ENCODE peak calls at places on chromosomes 5 and 9, in ten cellular contexts. Z is fibroblast of mammary gland, H is stomach, E is cardiac muscle cell, A is AG04450, W is A172, O is smooth muscle cell of the brain vasculature, Y is GM12864, G is NCI-H524 treated with DMSO at 0.1 percent for 48 hours, M is ACHN. F is an unnamed sample.

GRCh38 chr5:131536211-131536826 is 98.7 kb downstream of the RAPGEF6 start:
- DNase-seq in Z (peak), H (no peak), E (no peak), A (no peak), W (peak), O (peak), Y (peak), G (peak), M (no peak), F (no peak)

GRCh38 chr9:35488019-35488418 is 1.9 kb upstream of the RUSC2 start:
- DNase-seq in Z (peak), H (no peak), E (no peak), A (no peak), W (no peak), O (no peak), Y (no peak), G (no peak), M (no peak), F (peak)

GRCh38 chr9:133726401-133727276 is 11.5 kb downstream of the SARDH start:
- DNase-seq in Z (peak), H (peak), E (peak), A (no peak), W (peak), O (no peak), Y (no peak), G (peak), M (peak), F (peak)

GRCh38 chr5:62256161-62257017 is 49.6 kb upstream of the KIF2A start:
- DNase-seq in Z (no peak), H (no peak), E (no peak), A (no peak), W (peak), O (no peak), Y (no peak), G (peak), M (no peak), F (no peak)

GRCh38 chr9:19119241-19119640 is 8.1 kb downstream of the PLIN2 start:
- DNase-seq in Z (no peak), H (no peak), E (no peak), A (no peak), W (no peak), O (no peak), Y (no peak), G (no peak), M (no peak), F (no peak)

GRCh38 chr5:132472431-132472830 is 18.1 kb downstream of the IRF1 start:
- DNase-seq in Z (no peak), H (peak), E (no peak), A (no peak), W (no peak), O (no peak), Y (no peak), G (no peak), M (no peak), F (no peak)

GRCh38 chr5:179720222-179720621 is 12.4 kb upstream of the MAML1 start:
- DNase-seq in Z (peak), H (no peak), E (no peak), A (no peak), W (no peak), O (no peak), Y (no peak), G (no peak), M (no peak), F (no peak)

GRCh38 chr9:4126184-4126865 is 173.5 kb downstream of the GLIS3 start:
- DNase-seq in Z (peak), H (no peak), E (no peak), A (no peak), W (peak), O (no peak), Y (no peak), G (no peak), M (peak), F (peak)

GRCh38 chr9:1044643-1045042 is 5.5 kb upstream of the DMRT2 start:
- DNase-seq in Z (peak), H (no peak), E (no peak), A (no peak), W (no peak), O (no peak), Y (no peak), G (no peak), M (no peak), F (no peak)

GRCh38 chr5:6754766-6755165 is 41.5 kb downstream of the TENT4A start:
- DNase-seq in Z (no peak), H (no peak), E (no peak), A (no peak), W (no peak), O (no peak), Y (no peak), G (no peak), M (no peak), F (no peak)

GRCh38 chr9:37156781-37157356 is 36.5 kb downstream of the ZCCHC7 start:
- DNase-seq in Z (peak), H (no peak), E (no peak), A (no peak), W (peak), O (no peak), Y (no peak), G (no peak), M (no peak), F (peak)

GRCh38 chr5:68180286-68181038 is 35.1 kb upstream of the PIK3R1 start:
- DNase-seq in Z (no peak), H (no peak), E (no peak), A (no peak), W (no peak), O (no peak), Y (no peak), G (no peak), M (no peak), F (no peak)

GRCh38 chr5:14054965-14055963 is 87.9 kb upstream of the TRIO start:
- DNase-seq in Z (no peak), H (no peak), E (no peak), A (no peak), W (no peak), O (no peak), Y (no peak), G (no peak), M (no peak), F (peak)

GRCh38 chr9:14705079-14705478 is 11.8 kb upstream of the ZDHHC21 start:
- DNase-seq in Z (no peak), H (no peak), E (no peak), A (no peak), W (no peak), O (no peak), Y (no peak), G (no peak), M (no peak), F (no peak)

GRCh38 chr5:67346611-67347010 is 150.0 kb upstream of the CD180 start:
- DNase-seq in Z (no peak), H (no peak), E (no peak), A (no peak), W (no peak), O (no peak), Y (no peak), G (no peak), M (no peak), F (no peak)

GRCh38 chr9:71741841-71742648 is 26.3 kb downstream of the CEMIP2 start:
- DNase-seq in Z (no peak), H (peak), E (no peak), A (peak), W (no peak), O (no peak), Y (no peak), G (no peak), M (no peak), F (no peak)

GRCh38 chr5:128681764-128682664 is 144.0 kb upstream of the FBN2 start:
- DNase-seq in Z (no peak), H (no peak), E (peak), A (no peak), W (peak), O (peak), Y (no peak), G (no peak), M (no peak), F (no peak)

GRCh38 chr9:120783611-120784047 is 9.6 kb downstream of the FBXW2 start:
- DNase-seq in Z (peak), H (no peak), E (no peak), A (no peak), W (no peak), O (no peak), Y (no peak), G (no peak), M (no peak), F (peak)